ENCODE peak calls at places on chromosomes 4 and X, in seven cellular contexts. M, K, Q, L, A, V and E are unnamed samples.

GRCh38 chrX:10213716-10214115 is 56.9 kb downstream of the CLCN4 start:
- DNase-seq in M (no peak), K (no peak), Q (no peak), L (no peak), A (no peak), V (no peak), E (no peak)

GRCh38 chr4:147617841-147618421 is 734 bp downstream of the TMEM184C start:
- DNase-seq in M (no peak), K (no peak), Q (no peak), L (no peak), A (no peak), V (no peak), E (no peak)

GRCh38 chr4:67587156-67587555 is 28.6 kb downstream of the STAP1 start:
- DNase-seq in M (no peak), K (no peak), Q (no peak), L (no peak), A (no peak), V (no peak), E (peak)

GRCh38 chr4:84070293-84070692 is 428.8 kb downstream of the NKX6-1 start:
- DNase-seq in M (no peak), K (no peak), Q (no peak), L (no peak), A (no peak), V (no peak), E (no peak)

GRCh38 chr4:11230888-11231287 is 197.8 kb downstream of the HS3ST1 start:
- DNase-seq in M (no peak), K (no peak), Q (no peak), L (no peak), A (no peak), V (no peak), E (no peak)

GRCh38 chr4:25180524-25181131 is 20.4 kb upstream of the SEPSECS start:
- DNase-seq in M (peak), K (peak), Q (no peak), L (peak), A (peak), V (no peak), E (peak)

GRCh38 chr4:89469930-89470375 is 162.4 kb upstream of the GPRIN3 start:
- DNase-seq in M (peak), K (peak), Q (no peak), L (peak), A (peak), V (no peak), E (no peak)

GRCh38 chrX:21948897-21949578 is 8.5 kb downstream of the SMS start:
- DNase-seq in M (no peak), K (no peak), Q (no peak), L (no peak), A (no peak), V (no peak), E (no peak)

GRCh38 chrX:16786791-16787735 is 797 bp downstream of the TXLNG start:
- DNase-seq in M (peak), K (peak), Q (no peak), L (no peak), A (peak), V (no peak), E (peak)

GRCh38 chr4:1400191-1400805 is 5.9 kb downstream of the NKX1-1 start:
- DNase-seq in M (no peak), K (no peak), Q (no peak), L (no peak), A (no peak), V (no peak), E (no peak)

GRCh38 chrX:23271011-23271410 is 63.6 kb upstream of the PTCHD1 start:
- DNase-seq in M (no peak), K (no peak), Q (no peak), L (no peak), A (no peak), V (no peak), E (no peak)

GRCh38 chr4:139603576-139604387 is 47.8 kb upstream of the SETD7 start:
- DNase-seq in M (peak), K (peak), Q (peak), L (peak), A (peak), V (peak), E (peak)

GRCh38 chr4:98573791-98574190 is 84.6 kb downstream of the TSPAN5 start:
- DNase-seq in M (no peak), K (no peak), Q (no peak), L (no peak), A (no peak), V (no peak), E (peak)

GRCh38 chr4:185270037-185270436 is 60.6 kb downstream of the SNX25 start:
- DNase-seq in M (no peak), K (no peak), Q (no peak), L (no peak), A (no peak), V (no peak), E (no peak)

GRCh38 chrX:1086444-1087409 is 125.7 kb downstream of the CRLF2 start:
- DNase-seq in M (peak), K (peak), Q (no peak), L (no peak), A (no peak), V (no peak), E (no peak)

GRCh38 chrX:119459181-119459580 is 9.1 kb upstream of the SLC25A5 start:
- DNase-seq in M (no peak), K (peak), Q (no peak), L (no peak), A (peak), V (no peak), E (no peak)